ENCODE peak calls at places on chromosomes 11 and 22, in eight cellular contexts. B is fibroblast of lung, T is GM12878, K is cardiac muscle cell, V is small intestine, N is transverse colon, H is body of pancreas, G is neural progenitor cell. U is an unnamed sample.
A peak's percentile ranks its signal among the peaks of the same experiment; 100 is the strongest.

GRCh38 chr11:63622318-63622717 is 8.1 kb upstream of the PLAAT3 start:
- DNase-seq in G (no peak), K (no peak), V (no peak), B (no peak), N (no peak), H (peak; percentile 51), T (no peak), U (no peak)

GRCh38 chr11:126257144-126257543 is 11.6 kb downstream of the SRPRA start:
- DNase-seq in N (no peak), T (no peak), B (no peak), K (no peak), G (no peak), V (no peak), H (no peak), U (no peak)

GRCh38 chr11:7469351-7469865 is 15.9 kb upstream of the OLFML1 start:
- DNase-seq in N (no peak), V (no peak), B (no peak), G (no peak), T (no peak), K (no peak), H (no peak), U (no peak)

GRCh38 chr11:132564120-132564519 is 968.2 kb downstream of the OPCML start:
- DNase-seq in B (no peak), V (no peak), N (no peak), G (no peak), T (no peak), K (peak; percentile 10), H (no peak), U (no peak)

GRCh38 chr11:29184939-29185890 is 831.6 kb downstream of the KCNA4 start:
- DNase-seq in G (no peak), T (no peak), V (no peak), H (no peak), K (no peak), N (no peak), B (peak; percentile 80), U (no peak)

GRCh38 chr11:69267395-69267805 is 26.6 kb upstream of the MYEOV start:
- DNase-seq in N (no peak), G (peak; percentile 58), T (no peak), K (no peak), B (no peak), H (no peak), V (no peak), U (no peak)

GRCh38 chr11:44033411-44033850 is 14.3 kb upstream of the ACCSL start:
- DNase-seq in T (no peak), B (no peak), N (no peak), H (no peak), K (no peak), V (no peak), G (no peak), U (no peak)

GRCh38 chr22:47837703-47838102 is 1075.3 kb downstream of the TBC1D22A start:
- DNase-seq in G (peak; percentile 49), T (no peak), H (peak; percentile 25), N (no peak), K (no peak), V (peak; percentile 16), B (peak; percentile 28), U (no peak)

GRCh38 chr22:44580756-44581435 is 82.9 kb upstream of the RTL6 start:
- DNase-seq in K (no peak), H (peak; percentile 2), G (no peak), V (no peak), N (no peak), T (no peak), B (no peak), U (peak; percentile 20)

GRCh38 chr11:9219115-9219514 is 46.0 kb downstream of the DENND5A start:
- DNase-seq in N (no peak), V (no peak), G (no peak), H (no peak), T (no peak), K (no peak), B (peak; percentile 52), U (no peak)

GRCh38 chr11:2748814-2749554 is 49.2 kb upstream of the KCNQ1OT1 start:
- DNase-seq in V (no peak), T (no peak), H (peak; percentile 3), N (no peak), G (no peak), K (no peak), B (no peak), U (peak; percentile 22)

GRCh38 chr11:32229566-32230240 is 138.8 kb downstream of the RCN1 start:
- DNase-seq in N (no peak), K (no peak), G (no peak), B (no peak), V (no peak), T (no peak), H (no peak), U (no peak)
- H3K4me1 ChIP-seq in N (no peaks in the 10 kb centered on the region), K (no peaks in the 10 kb centered on the region), G (no peaks in the 10 kb centered on the region), B (no peaks in the 10 kb centered on the region), V (no peaks in the 10 kb centered on the region), T (no peaks in the 10 kb centered on the region), H (no peaks in the 10 kb centered on the region), U (no peaks in the 10 kb centered on the region)

GRCh38 chr22:48902001-48902869 is 925.4 kb downstream of the BRD1 start:
- DNase-seq in B (no peak), K (no peak), N (no peak), H (no peak), T (no peak), G (no peak), V (no peak), U (peak; percentile 3)
- H3K9me3 ChIP-seq in B (no peaks in the 10 kb centered on the region), K (no peaks in the 10 kb centered on the region), N (no peaks in the 10 kb centered on the region), H (no peaks in the 10 kb centered on the region), T (no peaks in the 10 kb centered on the region), G (no peaks in the 10 kb centered on the region), V (no peaks in the 10 kb centered on the region), U (no peaks in the 10 kb centered on the region)

DNA sequence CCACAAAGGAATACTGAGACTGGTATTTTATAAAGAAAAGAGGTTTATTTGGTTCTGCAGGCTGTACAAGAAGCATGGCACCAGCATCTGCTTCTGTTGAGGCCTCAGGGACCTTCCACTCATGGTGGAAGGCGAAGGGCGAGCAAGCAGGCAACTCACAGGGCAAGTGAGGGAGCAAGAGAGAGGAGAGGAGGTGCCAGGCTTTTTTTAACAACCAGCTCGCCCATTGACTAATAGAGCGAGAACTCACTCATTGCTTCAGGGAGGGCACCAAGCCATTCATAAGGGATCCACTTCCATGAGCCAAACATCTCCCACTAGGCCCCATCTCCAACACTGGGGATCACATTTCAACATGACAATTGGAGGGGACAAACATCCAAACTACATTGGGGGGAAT is 1.2 kb downstream of the PTS start:
- DNase-seq in G (no peak), N (no peak), T (no peak), V (no peak), K (no peak), B (no peak), H (no peak), U (no peak)
- H3K4me3 ChIP-seq in G (peak overlapping the region; percentile 64), N (peak overlapping the region; percentile 60), T (peak overlapping the region; percentile 98), V (no peak overlapping the region), K (peak overlapping the region; percentile 68), B (peak overlapping the region; percentile 97), H (no peak overlapping the region), U (peak overlapping the region; percentile 86)

DNA sequence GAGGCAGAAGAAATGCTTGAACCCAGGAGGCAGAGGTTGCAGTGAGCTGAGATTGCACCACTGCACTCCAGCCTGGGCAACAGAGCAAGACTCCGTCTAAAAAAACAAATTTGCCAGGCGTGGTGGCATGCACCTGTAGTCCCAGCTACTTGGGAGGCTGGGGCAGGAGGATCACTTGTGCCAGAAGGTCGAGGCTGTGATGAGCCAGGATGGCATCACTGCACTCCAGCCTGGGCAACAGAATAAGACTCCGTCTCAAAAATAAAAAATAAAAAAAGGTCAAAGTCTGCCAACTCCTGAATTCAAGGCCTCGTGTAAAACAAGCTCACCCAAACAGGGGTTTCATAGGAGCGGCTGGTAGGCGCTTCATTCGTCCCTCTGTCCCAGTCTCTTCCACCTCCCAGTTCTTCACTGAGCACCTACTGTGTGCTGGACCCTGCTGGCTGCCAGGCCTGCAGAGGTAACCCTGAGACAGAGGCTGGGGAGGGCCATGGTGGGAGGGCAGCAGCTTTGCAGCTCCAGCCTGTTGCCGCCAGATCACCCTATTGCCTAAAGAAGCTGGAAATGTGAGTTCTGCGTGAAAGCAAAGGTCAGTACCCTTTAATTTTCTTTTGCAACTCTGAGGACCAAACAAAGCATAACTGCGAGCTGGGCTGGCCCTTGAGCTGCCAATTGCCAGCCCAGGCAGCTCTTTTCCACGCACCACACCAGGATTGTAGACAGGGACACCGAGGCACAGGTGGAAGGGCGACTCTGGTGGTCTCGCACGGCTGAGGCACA is 15.3 kb downstream of the RPL3 start:
- DNase-seq in V (no peak), H (no peak), K (no peak), G (no peak), T (no peak), N (no peak), B (no peak), U (no peak)
- H3K4me1 ChIP-seq in V (peaks cover 2% of the 10 kb centered on the region), H (peaks cover 26% of the 10 kb centered on the region), K (peaks cover 6% of the 10 kb centered on the region), G (peaks cover 3% of the 10 kb centered on the region), T (peaks cover 21% of the 10 kb centered on the region), N (peaks cover 11% of the 10 kb centered on the region), B (peaks cover 16% of the 10 kb centered on the region), U (peaks cover 28% of the 10 kb centered on the region)